ENCODE peak calls at places on chromosomes 4 and X, in ten cellular contexts. One of them, this sample, is unnamed.

GRCh38 chr4:55866973-55867574 is 13.6 kb downstream of the EXOC1 start:
- DNase-seq in AG09309: peak; percentile 41
- DNase-seq in A673: peak; percentile 67
- DNase-seq in IMR-90: peak; percentile 74
- DNase-seq in HCT116: peak; percentile 51
- DNase-seq in colonic mucosa: no peak
- DNase-seq in DND-41: peak; percentile 29
- DNase-seq in lower leg skin: peak; percentile 28
- DNase-seq in kidney: no peak
- DNase-seq in body of pancreas: no peak
- DNase-seq in this sample: no peak

GRCh38 chr4:6771229-6771671 is 11.3 kb upstream of the KIAA0232 start:
- DNase-seq in colonic mucosa: no peak
- DNase-seq in A673: no peak
- DNase-seq in body of pancreas: no peak
- DNase-seq in lower leg skin: no peak
- DNase-seq in kidney: peak; percentile 87
- DNase-seq in DND-41: no peak
- DNase-seq in IMR-90: peak; percentile 16
- DNase-seq in AG09309: no peak
- DNase-seq in HCT116: no peak
- DNase-seq in this sample: no peak

GRCh38 chr4:41611881-41612871 is 74.2 kb downstream of the LIMCH1 start:
- DNase-seq in DND-41: no peak
- DNase-seq in AG09309: no peak
- DNase-seq in colonic mucosa: peak; percentile 62
- DNase-seq in HCT116: no peak
- DNase-seq in kidney: peak; percentile 91
- DNase-seq in IMR-90: peak; percentile 8
- DNase-seq in body of pancreas: peak; percentile 30
- DNase-seq in lower leg skin: peak; percentile 28
- DNase-seq in A673: peak; percentile 25
- DNase-seq in this sample: no peak

GRCh38 chr4:90184560-90184959 is 57.4 kb downstream of the CCSER1 start:
- DNase-seq in body of pancreas: no peak
- DNase-seq in AG09309: no peak
- DNase-seq in lower leg skin: no peak
- DNase-seq in colonic mucosa: no peak
- DNase-seq in kidney: no peak
- DNase-seq in HCT116: no peak
- DNase-seq in DND-41: no peak
- DNase-seq in IMR-90: no peak
- DNase-seq in A673: no peak
- DNase-seq in this sample: no peak

GRCh38 chr4:157045507-157046127 is 30.3 kb upstream of the GLRB start:
- DNase-seq in kidney: no peak
- DNase-seq in IMR-90: peak; percentile 80
- DNase-seq in HCT116: peak; percentile 46
- DNase-seq in DND-41: no peak
- DNase-seq in body of pancreas: peak; percentile 33
- DNase-seq in lower leg skin: peak; percentile 25
- DNase-seq in AG09309: peak; percentile 44
- DNase-seq in colonic mucosa: no peak
- DNase-seq in A673: peak; percentile 86
- DNase-seq in this sample: peak; percentile 61

GRCh38 chr4:7156273-7157139 is 35.8 kb upstream of the SORCS2 start:
- DNase-seq in body of pancreas: no peak
- DNase-seq in DND-41: no peak
- DNase-seq in A673: no peak
- DNase-seq in IMR-90: peak; percentile 25
- DNase-seq in colonic mucosa: peak; percentile 17
- DNase-seq in kidney: no peak
- DNase-seq in HCT116: no peak
- DNase-seq in lower leg skin: no peak
- DNase-seq in AG09309: no peak
- DNase-seq in this sample: no peak

GRCh38 chrX:137198040-137198439 is 164.2 kb upstream of the GPR101 start:
- DNase-seq in HCT116: no peak
- DNase-seq in lower leg skin: no peak
- DNase-seq in kidney: no peak
- DNase-seq in colonic mucosa: no peak
- DNase-seq in body of pancreas: no peak
- DNase-seq in DND-41: no peak
- DNase-seq in IMR-90: no peak
- DNase-seq in AG09309: no peak
- DNase-seq in A673: no peak
- DNase-seq in this sample: no peak

GRCh38 chrX:22652596-22652995 is 347.2 kb upstream of the DDX53 start:
- DNase-seq in A673: peak; percentile 8
- DNase-seq in IMR-90: peak; percentile 50
- DNase-seq in kidney: no peak
- DNase-seq in colonic mucosa: peak; percentile 32
- DNase-seq in AG09309: no peak
- DNase-seq in DND-41: no peak
- DNase-seq in HCT116: no peak
- DNase-seq in body of pancreas: no peak
- DNase-seq in lower leg skin: no peak
- DNase-seq in this sample: peak; percentile 8

GRCh38 chrX:17525266-17525665 is 150.3 kb downstream of the NHS start:
- DNase-seq in HCT116: no peak
- DNase-seq in A673: no peak
- DNase-seq in kidney: no peak
- DNase-seq in body of pancreas: no peak
- DNase-seq in colonic mucosa: no peak
- DNase-seq in IMR-90: peak; percentile 12
- DNase-seq in DND-41: no peak
- DNase-seq in lower leg skin: no peak
- DNase-seq in AG09309: no peak
- DNase-seq in this sample: no peak

GRCh38 chr4:132530846-132531245 is 618.2 kb upstream of the PCDH10 start:
- DNase-seq in A673: no peak
- DNase-seq in colonic mucosa: no peak
- DNase-seq in lower leg skin: no peak
- DNase-seq in HCT116: no peak
- DNase-seq in DND-41: no peak
- DNase-seq in kidney: no peak
- DNase-seq in IMR-90: no peak
- DNase-seq in body of pancreas: no peak
- DNase-seq in AG09309: no peak
- DNase-seq in this sample: no peak

GRCh38 chr4:3766207-3766790 is at the start of gene ADRA2C:
- DNase-seq in body of pancreas: peak; percentile 44
- DNase-seq in lower leg skin: no peak
- DNase-seq in DND-41: no peak
- DNase-seq in kidney: no peak
- DNase-seq in A673: peak; percentile 46
- DNase-seq in HCT116: no peak
- DNase-seq in colonic mucosa: no peak
- DNase-seq in IMR-90: no peak
- DNase-seq in AG09309: no peak
- DNase-seq in this sample: no peak

GRCh38 chr4:108120789-108121188 is 47.9 kb downstream of the LEF1 start:
- DNase-seq in HCT116: no peak
- DNase-seq in AG09309: no peak
- DNase-seq in lower leg skin: no peak
- DNase-seq in colonic mucosa: no peak
- DNase-seq in IMR-90: no peak
- DNase-seq in kidney: no peak
- DNase-seq in DND-41: no peak
- DNase-seq in A673: no peak
- DNase-seq in body of pancreas: no peak
- DNase-seq in this sample: no peak

GRCh38 chrX:53831662-53832635 is 145.4 kb upstream of the HUWE1 start:
- DNase-seq in colonic mucosa: peak; percentile 29
- DNase-seq in kidney: no peak
- DNase-seq in AG09309: no peak
- DNase-seq in body of pancreas: peak; percentile 25
- DNase-seq in lower leg skin: no peak
- DNase-seq in IMR-90: peak; percentile 7
- DNase-seq in A673: peak; percentile 50
- DNase-seq in DND-41: peak; percentile 61
- DNase-seq in HCT116: peak; percentile 28
- DNase-seq in this sample: no peak

GRCh38 chr4:6755088-6755753 is 27.3 kb upstream of the KIAA0232 start:
- DNase-seq in DND-41: no peak
- DNase-seq in kidney: no peak
- DNase-seq in lower leg skin: no peak
- DNase-seq in IMR-90: no peak
- DNase-seq in body of pancreas: no peak
- DNase-seq in colonic mucosa: no peak
- DNase-seq in AG09309: no peak
- DNase-seq in HCT116: no peak
- DNase-seq in A673: no peak
- DNase-seq in this sample: no peak

GRCh38 chrX:37813570-37813969 is 33.7 kb downstream of the CYBB start:
- DNase-seq in IMR-90: no peak
- DNase-seq in body of pancreas: no peak
- DNase-seq in DND-41: no peak
- DNase-seq in colonic mucosa: no peak
- DNase-seq in lower leg skin: no peak
- DNase-seq in HCT116: no peak
- DNase-seq in A673: no peak
- DNase-seq in AG09309: no peak
- DNase-seq in kidney: no peak
- DNase-seq in this sample: no peak
- TF ChIP-seq CTCF in IMR-90: no peak
- TF ChIP-seq CTCF in body of pancreas: no peak
- TF ChIP-seq CTCF in DND-41: no peak
- TF ChIP-seq CTCF in colonic mucosa: no peak
- TF ChIP-seq CTCF in lower leg skin: no peak
- TF ChIP-seq CTCF in HCT116: no peak
- TF ChIP-seq CTCF in A673: no peak
- TF ChIP-seq CTCF in AG09309: no peak
- TF ChIP-seq CTCF in kidney: no peak
- TF ChIP-seq CTCF in this sample: no peak

GRCh38 chrX:49059209-49060191 is 701 bp downstream of the CCDC120 start:
- DNase-seq in HCT116: no peak
- DNase-seq in kidney: no peak
- DNase-seq in lower leg skin: no peak
- DNase-seq in colonic mucosa: no peak
- DNase-seq in A673: no peak
- DNase-seq in body of pancreas: no peak
- DNase-seq in DND-41: no peak
- DNase-seq in AG09309: no peak
- DNase-seq in IMR-90: no peak
- DNase-seq in this sample: no peak
- H3K4me3 ChIP-seq in HCT116: peak overlapping the region; percentile 72
- H3K4me3 ChIP-seq in kidney: peak overlapping the region; percentile 67
- H3K4me3 ChIP-seq in lower leg skin: peak overlapping the region; percentile 6
- H3K4me3 ChIP-seq in colonic mucosa: peak overlapping the region; percentile 25
- H3K4me3 ChIP-seq in A673: no peak overlapping the region
- H3K4me3 ChIP-seq in body of pancreas: no peak overlapping the region
- H3K4me3 ChIP-seq in DND-41: no peak overlapping the region
- H3K4me3 ChIP-seq in AG09309: no peak overlapping the region
- H3K4me3 ChIP-seq in IMR-90: no peak overlapping the region
- H3K4me3 ChIP-seq in this sample: no peak overlapping the region

DNA sequence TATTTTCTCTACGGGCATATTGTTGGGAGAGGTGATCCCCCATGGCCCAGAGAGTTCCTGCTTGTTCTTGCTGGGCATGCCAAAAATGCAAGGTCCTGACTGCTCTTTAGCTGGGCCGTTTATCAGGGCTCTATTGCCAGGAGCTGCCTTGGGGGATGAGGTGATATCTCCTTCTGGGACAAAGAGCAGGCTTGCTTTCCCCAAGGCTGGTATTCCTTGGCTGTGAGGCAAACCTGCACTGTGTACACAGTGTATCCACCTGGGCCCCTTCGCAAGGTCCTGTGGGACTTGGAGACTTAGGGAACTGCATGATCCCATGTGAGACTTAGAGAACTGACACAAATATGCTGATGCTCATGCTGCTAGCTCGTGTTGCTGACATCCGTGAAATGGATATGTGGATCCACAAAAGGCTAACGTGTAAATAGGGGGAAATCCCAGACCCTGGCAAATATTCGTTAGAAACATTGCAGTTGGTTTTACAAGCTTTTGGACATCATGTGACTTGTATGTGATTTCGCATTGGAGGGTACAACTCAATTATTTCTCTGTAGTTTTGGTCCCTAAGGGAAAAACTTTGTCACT is 24.4 kb upstream of the ZFX start:
- DNase-seq in DND-41: no peak
- DNase-seq in IMR-90: no peak
- DNase-seq in colonic mucosa: no peak
- DNase-seq in lower leg skin: no peak
- DNase-seq in body of pancreas: peak; percentile 48
- DNase-seq in HCT116: no peak
- DNase-seq in AG09309: no peak
- DNase-seq in kidney: no peak
- DNase-seq in A673: no peak
- DNase-seq in this sample: no peak
- TF ChIP-seq CTCF in DND-41: no peak
- TF ChIP-seq CTCF in IMR-90: no peak
- TF ChIP-seq CTCF in colonic mucosa: no peak
- TF ChIP-seq CTCF in lower leg skin: no peak
- TF ChIP-seq CTCF in body of pancreas: no peak
- TF ChIP-seq CTCF in HCT116: no peak
- TF ChIP-seq CTCF in AG09309: no peak
- TF ChIP-seq CTCF in kidney: no peak
- TF ChIP-seq CTCF in A673: no peak
- TF ChIP-seq CTCF in this sample: no peak

GRCh38 chrX:78330540-78330939 is 3.1 kb upstream of the CYSLTR1 start:
- DNase-seq in body of pancreas: no peak
- DNase-seq in AG09309: no peak
- DNase-seq in HCT116: no peak
- DNase-seq in colonic mucosa: no peak
- DNase-seq in A673: no peak
- DNase-seq in lower leg skin: no peak
- DNase-seq in DND-41: no peak
- DNase-seq in IMR-90: no peak
- DNase-seq in kidney: no peak
- DNase-seq in this sample: no peak

GRCh38 chrX:78329486-78329885 is 2.1 kb upstream of the CYSLTR1 start:
- DNase-seq in IMR-90: no peak
- DNase-seq in DND-41: no peak
- DNase-seq in kidney: no peak
- DNase-seq in A673: no peak
- DNase-seq in AG09309: no peak
- DNase-seq in lower leg skin: no peak
- DNase-seq in body of pancreas: no peak
- DNase-seq in HCT116: no peak
- DNase-seq in colonic mucosa: no peak
- DNase-seq in this sample: no peak

GRCh38 chrX:78330068-78330467 is 2.7 kb upstream of the CYSLTR1 start:
- DNase-seq in IMR-90: no peak
- DNase-seq in AG09309: no peak
- DNase-seq in A673: no peak
- DNase-seq in HCT116: no peak
- DNase-seq in kidney: no peak
- DNase-seq in lower leg skin: no peak
- DNase-seq in body of pancreas: no peak
- DNase-seq in colonic mucosa: no peak
- DNase-seq in DND-41: no peak
- DNase-seq in this sample: no peak

GRCh38 chrX:78331708-78332107 is 4.3 kb upstream of the CYSLTR1 start:
- DNase-seq in colonic mucosa: no peak
- DNase-seq in HCT116: no peak
- DNase-seq in body of pancreas: no peak
- DNase-seq in DND-41: no peak
- DNase-seq in AG09309: no peak
- DNase-seq in lower leg skin: no peak
- DNase-seq in IMR-90: no peak
- DNase-seq in A673: no peak
- DNase-seq in kidney: no peak
- DNase-seq in this sample: no peak

GRCh38 chrX:78333521-78333920 is 6.1 kb upstream of the CYSLTR1 start:
- DNase-seq in A673: peak; percentile 11
- DNase-seq in DND-41: no peak
- DNase-seq in IMR-90: no peak
- DNase-seq in kidney: no peak
- DNase-seq in body of pancreas: no peak
- DNase-seq in AG09309: no peak
- DNase-seq in lower leg skin: no peak
- DNase-seq in colonic mucosa: no peak
- DNase-seq in HCT116: no peak
- DNase-seq in this sample: no peak
- H3K4me3 ChIP-seq in A673: no peak overlapping the region
- H3K4me3 ChIP-seq in DND-41: no peak overlapping the region
- H3K4me3 ChIP-seq in IMR-90: no peak overlapping the region
- H3K4me3 ChIP-seq in kidney: no peak overlapping the region
- H3K4me3 ChIP-seq in body of pancreas: no peak overlapping the region
- H3K4me3 ChIP-seq in AG09309: no peak overlapping the region
- H3K4me3 ChIP-seq in lower leg skin: no peak overlapping the region
- H3K4me3 ChIP-seq in colonic mucosa: no peak overlapping the region
- H3K4me3 ChIP-seq in HCT116: no peak overlapping the region
- H3K4me3 ChIP-seq in this sample: no peak overlapping the region